ENCODE peak calls at places on chromosomes 4 and X, in eight cellular contexts. V is adrenal gland, R is left lung, E is left ventricle myocardium inferior, M is ascending aorta, L is omental fat pad, Q is endothelial cell, H is tibial artery. I is an unnamed sample.
A peak's percentile ranks its signal among the peaks of the same experiment; 100 is the strongest.

GRCh38 chrX:8201896-8202331 is 30.8 kb upstream of the VCX2 start:
- DNase-seq in V (no peak), R (peak; percentile 47), E (peak; percentile 17), M (no peak), L (no peak), Q (no peak), H (no peak), I (no peak)

GRCh38 chr4:11002961-11003360 is 318.4 kb upstream of the CLNK start:
- DNase-seq in V (no peak), R (no peak), E (no peak), M (no peak), L (no peak), Q (no peak), H (no peak), I (no peak)

GRCh38 chrX:153474718-153475117 is 4.3 kb upstream of the HAUS7 start:
- DNase-seq in V (peak; percentile 75), R (peak; percentile 68), E (peak; percentile 71), M (no peak), L (peak; percentile 38), Q (no peak), H (peak; percentile 74), I (peak; percentile 51)

GRCh38 chrX:44130189-44130588 is 157.0 kb upstream of the NDP start:
- DNase-seq in V (no peak), R (no peak), E (no peak), M (no peak), L (no peak), Q (no peak), H (no peak), I (no peak)

GRCh38 chrX:53357799-53358530 is 64.5 kb downstream of the SMC1A start:
- DNase-seq in V (no peak), R (no peak), E (no peak), M (no peak), L (no peak), Q (peak; percentile 10), H (no peak), I (no peak)

GRCh38 chrX:30027636-30028035 is 187.7 kb upstream of the MAGEB2 start:
- DNase-seq in V (no peak), R (no peak), E (no peak), M (no peak), L (no peak), Q (no peak), H (no peak), I (no peak)

GRCh38 chrX:136215559-136215958 is 35.6 kb downstream of the MAP7D3 start:
- DNase-seq in V (no peak), R (no peak), E (no peak), M (no peak), L (no peak), Q (no peak), H (no peak), I (no peak)

GRCh38 chr4:163382178-163382869 is 38.6 kb downstream of the NPY5R start:
- DNase-seq in V (no peak), R (no peak), E (no peak), M (no peak), L (no peak), Q (no peak), H (no peak), I (no peak)

GRCh38 chr4:142406917-142407501 is 439.1 kb downstream of the INPP4B start:
- DNase-seq in V (no peak), R (no peak), E (no peak), M (no peak), L (no peak), Q (no peak), H (no peak), I (no peak)

GRCh38 chr4:168880087-168880675 is 129.9 kb downstream of the CBR4 start:
- DNase-seq in V (no peak), R (no peak), E (no peak), M (no peak), L (no peak), Q (no peak), H (no peak), I (no peak)

GRCh38 chr4:8710416-8710815 is 117.9 kb downstream of the CPZ start:
- DNase-seq in V (peak; percentile 3), R (no peak), E (peak; percentile 4), M (no peak), L (no peak), Q (no peak), H (peak; percentile 11), I (peak; percentile 6)

GRCh38 chrX:55783723-55784122 is 66.2 kb downstream of the RRAGB start:
- DNase-seq in V (no peak), R (no peak), E (no peak), M (no peak), L (no peak), Q (no peak), H (no peak), I (no peak)

GRCh38 chr4:47287735-47288134 is 175.8 kb downstream of the COMMD8 start:
- DNase-seq in V (no peak), R (no peak), E (no peak), M (no peak), L (no peak), Q (no peak), H (no peak), I (no peak)

GRCh38 chrX:14670819-14671218 is 141.5 kb downstream of the GLRA2 start:
- DNase-seq in V (no peak), R (no peak), E (no peak), M (no peak), L (no peak), Q (no peak), H (no peak), I (no peak)

GRCh38 chrX:40157228-40158035 is 59.7 kb upstream of the BCOR start:
- DNase-seq in V (no peak), R (no peak), E (no peak), M (no peak), L (no peak), Q (no peak), H (no peak), I (no peak)
- TF ChIP-seq CTCF in V (no peak), R (no peak), E (no peak), M (no peak), L (no peak), Q (no peak), H (no peak), I (no peak)

GRCh38 chr4:145230726-145231125 is 50.3 kb upstream of the OTUD4 start:
- DNase-seq in V (no peak), R (no peak), E (no peak), M (no peak), L (no peak), Q (no peak), H (no peak), I (no peak)
- TF ChIP-seq CTCF in V (no peak), R (no peak), E (no peak), M (no peak), L (no peak), Q (no peak), H (no peak), I (no peak)

DNA sequence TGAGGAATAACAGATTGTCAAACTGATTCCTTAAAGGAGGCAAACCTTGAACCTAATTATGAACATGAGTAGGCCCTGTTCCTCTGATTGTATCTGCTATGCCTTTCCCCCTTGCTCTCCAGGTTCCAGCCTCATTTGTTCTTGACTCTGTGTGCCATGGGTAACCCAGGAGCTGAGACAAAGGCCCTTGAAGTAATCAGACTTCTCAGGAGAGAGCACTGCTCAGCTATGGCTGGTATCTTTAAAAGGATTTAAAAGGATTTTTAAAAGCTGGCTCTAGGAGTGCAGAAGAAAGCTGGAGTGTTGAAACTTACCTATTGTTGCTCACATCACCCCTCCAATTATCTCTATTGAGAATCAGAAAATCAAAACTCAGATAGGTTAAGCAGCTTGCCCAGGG is 1565.5 kb upstream of the AGA start:
- DNase-seq in V (no peak), R (no peak), E (no peak), M (no peak), L (no peak), Q (no peak), H (no peak), I (no peak)
- TF ChIP-seq CTCF in V (no peak), R (no peak), E (no peak), M (no peak), L (no peak), Q (no peak), H (no peak), I (no peak)

GRCh38 chr4:184165291-184165690 is 52.4 kb downstream of the ENPP6 start:
- DNase-seq in V (no peak), R (no peak), E (no peak), M (no peak), L (no peak), Q (no peak), H (no peak), I (no peak)
- TF ChIP-seq CTCF in V (no peak), R (no peak), E (no peak), M (no peak), L (no peak), Q (no peak), H (no peak), I (no peak)

GRCh38 chrX:51148848-51149247 is 183.8 kb upstream of the NUDT10 start:
- DNase-seq in V (no peak), R (no peak), E (no peak), M (no peak), L (no peak), Q (peak; percentile 14), H (no peak), I (no peak)
- TF ChIP-seq CTCF in V (peak; percentile 7), R (no peak), E (no peak), M (no peak), L (no peak), Q (no peak), H (no peak), I (no peak)